ENCODE peak calls at places on chromosomes 1 and 21, in ten cellular contexts. C is heart right ventricle; R is fibroblast of the conjunctiva; J is HTR-8/SVneo; Y is effector memory CD8-positive, alpha-beta T cell; S is CD14-positive monocyte; G is amygdala; T is SHP77; H is GM03348; I is NCI-H446 treated with DMSO at 0.1 percent for 48 hours. U is an unnamed sample.

GRCh38 chr1:20574686-20575543 is 14.0 kb upstream of the CDA start:
- DNase-seq in C (peak), R (peak), J (peak), Y (peak), S (peak), G (no peak), T (peak), H (peak), I (peak), U (peak)

GRCh38 chr21:33939224-33939623 is 23.6 kb upstream of the ATP5PO start:
- DNase-seq in C (no peak), R (no peak), J (no peak), Y (no peak), S (no peak), G (no peak), T (no peak), H (no peak), I (no peak), U (no peak)

GRCh38 chr21:33988237-33988835 is 72.7 kb upstream of the ATP5PO start:
- DNase-seq in C (no peak), R (no peak), J (no peak), Y (no peak), S (no peak), G (no peak), T (no peak), H (no peak), I (no peak), U (no peak)

GRCh38 chr1:172554915-172555314 is 22.0 kb downstream of the SUCO start:
- DNase-seq in C (no peak), R (no peak), J (no peak), Y (no peak), S (no peak), G (no peak), T (no peak), H (no peak), I (no peak), U (no peak)

GRCh38 chr1:26724118-26724517 is 28.3 kb downstream of the ARID1A start:
- DNase-seq in C (no peak), R (no peak), J (no peak), Y (no peak), S (no peak), G (no peak), T (no peak), H (no peak), I (no peak), U (no peak)

GRCh38 chr1:19074361-19074901 is 118.0 kb upstream of the IFFO2 start:
- DNase-seq in C (no peak), R (no peak), J (no peak), Y (peak), S (no peak), G (no peak), T (no peak), H (no peak), I (no peak), U (no peak)

GRCh38 chr1:234994411-234995295 is 134.0 kb downstream of the TOMM20 start:
- DNase-seq in C (no peak), R (no peak), J (no peak), Y (no peak), S (peak), G (no peak), T (no peak), H (no peak), I (no peak), U (no peak)

GRCh38 chr1:27487927-27488522 is 1.9 kb downstream of the WASF2 start:
- DNase-seq in C (no peak), R (no peak), J (no peak), Y (no peak), S (no peak), G (no peak), T (no peak), H (no peak), I (no peak), U (no peak)

GRCh38 chr1:155966135-155966534 is 12.2 kb downstream of the ARHGEF2 start:
- DNase-seq in C (no peak), R (no peak), J (no peak), Y (no peak), S (no peak), G (no peak), T (no peak), H (no peak), I (no peak), U (no peak)

GRCh38 chr1:72283204-72284083 is 1.1 kb upstream of the NEGR1 start:
- DNase-seq in C (peak), R (peak), J (no peak), Y (no peak), S (peak), G (peak), T (peak), H (peak), I (peak), U (peak)

U was measured in AG04450.